ENCODE peak calls at places on chromosomes 12 and 14, in five cellular contexts. E is breast epithelium, F is ovary, O is pancreas, J is IMR-90. S is an unnamed sample.

GRCh38 chr14:100306256-100306505 is at the start of gene SLC25A29:
- DNase-seq in E (no peak), F (no peak), O (no peak), J (no peak), S (no peak)

GRCh38 chr12:67697981-67698380 is 49.4 kb downstream of the DYRK2 start:
- DNase-seq in E (no peak), F (no peak), O (no peak), J (no peak), S (no peak)

GRCh38 chr14:57493467-57494181 is at the start of gene CCDC198:
- DNase-seq in E (no peak), F (no peak), O (peak; percentile 50), J (no peak), S (no peak)

GRCh38 chr12:20546267-20546666 is 148.9 kb upstream of the SLCO1C1 start:
- DNase-seq in E (no peak), F (no peak), O (no peak), J (no peak), S (no peak)

GRCh38 chr12:63069860-63070617 is 81.0 kb downstream of the AVPR1A start:
- DNase-seq in E (no peak), F (no peak), O (no peak), J (no peak), S (no peak)

GRCh38 chr12:212799-213526 is 994 bp downstream of the SLC6A12 start:
- DNase-seq in E (no peak), F (peak; percentile 83), O (peak; percentile 64), J (peak; percentile 6), S (no peak)

GRCh38 chr14:66359500-66359899 is 126.7 kb upstream of the CCDC196 start:
- DNase-seq in E (no peak), F (no peak), O (peak; percentile 26), J (peak; percentile 64), S (no peak)

GRCh38 chr12:64461634-64462414 is 9.9 kb downstream of the TBK1 start:
- DNase-seq in E (no peak), F (no peak), O (no peak), J (peak; percentile 78), S (no peak)

GRCh38 chr14:98886982-98887381 is 385.0 kb downstream of the BCL11B start:
- DNase-seq in E (no peak), F (no peak), O (no peak), J (no peak), S (no peak)

GRCh38 chr12:49521391-49521790 is 17.4 kb upstream of the KCNH3 start:
- DNase-seq in E (no peak), F (no peak), O (no peak), J (no peak), S (no peak)

GRCh38 chr14:89266754-89267153 is 150.3 kb downstream of the FOXN3 start:
- DNase-seq in E (no peak), F (no peak), O (no peak), J (peak; percentile 69), S (no peak)

GRCh38 chr14:90564496-90564895 is 167.7 kb downstream of the CALM1 start:
- DNase-seq in E (no peak), F (no peak), O (no peak), J (no peak), S (no peak)

GRCh38 chr12:84551373-84551772 is 361.2 kb downstream of the SLC6A15 start:
- DNase-seq in E (no peak), F (no peak), O (no peak), J (no peak), S (no peak)

GRCh38 chr12:67645571-67645970 is 3.0 kb upstream of the DYRK2 start:
- DNase-seq in E (no peak), F (no peak), O (no peak), J (peak; percentile 56), S (no peak)

GRCh38 chr14:32696325-32697101 is 242.2 kb upstream of the NPAS3 start:
- DNase-seq in E (no peak), F (no peak), O (no peak), J (no peak), S (no peak)

GRCh38 chr14:35402323-35403084 is 2.0 kb downstream of the NFKBIA start:
- DNase-seq in E (no peak), F (no peak), O (no peak), J (peak; percentile 56), S (peak; percentile 41)

GRCh38 chr12:111197545-111197944 is 171.3 kb downstream of the PHETA1 start:
- DNase-seq in E (no peak), F (no peak), O (no peak), J (no peak), S (no peak)

GRCh38 chr14:32331227-32331597 is 2.1 kb downstream of the AKAP6 start:
- DNase-seq in E (no peak), F (no peak), O (no peak), J (no peak), S (no peak)

GRCh38 chr14:89042021-89042420 is 217.6 kb downstream of the TTC8 start:
- DNase-seq in E (no peak), F (no peak), O (no peak), J (no peak), S (no peak)

GRCh38 chr14:72521045-72521444 is 372.9 kb downstream of the DPF3 start:
- DNase-seq in E (no peak), F (no peak), O (no peak), J (no peak), S (no peak)

GRCh38 chr12:64625243-64626077 is 15.2 kb downstream of the RASSF3 start:
- DNase-seq in E (peak; percentile 54), F (no peak), O (peak; percentile 40), J (peak; percentile 94), S (no peak)

GRCh38 chr14:100873083-100873482 is 30.4 kb downstream of the RTL1 start:
- DNase-seq in E (no peak), F (peak; percentile 29), O (no peak), J (no peak), S (no peak)

GRCh38 chr12:6072302-6072752 is 52.1 kb downstream of the VWF start:
- DNase-seq in E (no peak), F (no peak), O (no peak), J (peak; percentile 79), S (no peak)

GRCh38 chr14:91417134-91417982 is at the start of gene CCDC88C:
- DNase-seq in E (peak; percentile 41), F (peak; percentile 49), O (peak; percentile 77), J (no peak), S (peak; percentile 75)

GRCh38 chr14:34983148-34983760 is 462 bp downstream of the SRP54 start:
- DNase-seq in E (no peak), F (no peak), O (no peak), J (no peak), S (no peak)

GRCh38 chr12:113639474-113639873 is 167.8 kb upstream of the LHX5 start:
- DNase-seq in E (no peak), F (no peak), O (no peak), J (no peak), S (no peak)

DNA sequence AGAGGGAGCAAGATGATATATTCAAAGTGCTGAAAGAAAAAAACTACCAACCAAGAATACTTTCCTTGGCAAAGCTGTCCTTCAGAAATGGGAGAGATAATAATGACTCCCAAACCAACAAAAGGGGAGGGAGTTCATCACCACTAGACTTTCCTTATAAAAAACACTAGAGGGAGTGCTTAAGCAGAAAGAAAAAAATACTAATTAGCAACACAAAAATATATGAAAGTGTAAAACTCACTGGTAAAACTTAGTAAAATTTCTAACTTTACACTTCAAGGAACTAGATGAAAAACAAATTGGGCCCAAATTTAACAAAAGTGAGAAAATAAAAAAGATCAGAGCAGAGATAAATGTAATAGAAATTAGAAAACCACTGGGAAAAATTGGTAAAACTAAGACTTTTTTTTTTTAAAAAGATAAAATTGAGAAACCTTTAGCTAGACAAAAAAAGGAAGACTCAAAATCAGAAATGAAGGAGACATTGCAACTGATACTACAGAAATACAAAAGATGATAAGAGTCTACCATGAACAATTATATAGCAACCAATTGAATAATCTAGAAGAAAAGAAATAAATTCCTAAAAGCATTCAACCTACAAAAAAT is 60.4 kb upstream of the FAR2 start:
- DNase-seq in E (no peak), F (no peak), O (no peak), J (peak; percentile 16), S (no peak)
- TF ChIP-seq CTCF in E (no peak), F (no peak), O (no peak), J (peak; percentile 40), S (peak; percentile 67)

GRCh38 chr14:69945347-69945746 is 66.1 kb downstream of the SMOC1 start:
- DNase-seq in E (no peak), F (no peak), O (no peak), J (no peak), S (no peak)

GRCh38 chr14:69943084-69943797 is 64.0 kb downstream of the SMOC1 start:
- DNase-seq in E (no peak), F (no peak), O (peak; percentile 23), J (peak; percentile 20), S (no peak)

GRCh38 chr14:69938751-69939150 is 59.5 kb downstream of the SMOC1 start:
- DNase-seq in E (no peak), F (no peak), O (no peak), J (no peak), S (no peak)

GRCh38 chr14:69945905-69946304 is 66.7 kb downstream of the SMOC1 start:
- DNase-seq in E (no peak), F (no peak), O (no peak), J (no peak), S (no peak)

GRCh38 chr14:69941768-69942742 is 62.8 kb downstream of the SMOC1 start:
- DNase-seq in E (no peak), F (no peak), O (no peak), J (no peak), S (no peak)
- H3K27me3 ChIP-seq in E (no peaks in the 10 kb centered on the region), F (no peaks in the 10 kb centered on the region), O (no peaks in the 10 kb centered on the region), J (no peaks in the 10 kb centered on the region), S (no peaks in the 10 kb centered on the region)

GRCh38 chr12:42156232-42156631 is 11.6 kb upstream of the GXYLT1 start:
- DNase-seq in E (no peak), F (no peak), O (no peak), J (no peak), S (no peak)
- TF ChIP-seq CTCF in E (no peak), F (no peak), O (no peak), J (no peak), S (no peak)

GRCh38 chr12:31219521-31219920 is 106.4 kb downstream of the SINHCAF start:
- DNase-seq in E (no peak), F (no peak), O (no peak), J (no peak), S (no peak)
- H3K27me3 ChIP-seq in E (no peaks in the 10 kb centered on the region), F (no peaks in the 10 kb centered on the region), O (no peaks in the 10 kb centered on the region), J (peaks cover 30% of the 10 kb centered on the region), S (no peaks in the 10 kb centered on the region)

GRCh38 chr14:49634547-49635334 is at the start of gene DNAAF2:
- DNase-seq in E (peak; percentile 58), F (peak; percentile 74), O (peak; percentile 77), J (peak; percentile 76), S (peak; percentile 65)
- TF ChIP-seq CTCF in E (no peak), F (no peak), O (no peak), J (no peak), S (no peak)

S was measured in CD4-positive, alpha-beta T cell.